ENCODE peak calls at places on chromosomes 12 and 14, in ten cellular contexts. Q is lower leg skin, W is WTC11, I is GM12878, T is adrenal gland, F is thoracic aorta, G is heart left ventricle, O is ovary, H is osteocyte, Z is upper lobe of right lung. D is an unnamed sample.
A peak's percentile ranks its signal among the peaks of the same experiment; 100 is the strongest.

GRCh38 chr12:109461846-109462766 is 15.0 kb downstream of the KCTD10 start:
- DNase-seq in Q (peak; percentile 87), W (peak; percentile 29), I (no peak), T (peak; percentile 87), F (peak; percentile 78), G (peak; percentile 87), O (peak; percentile 87), H (peak; percentile 88), Z (peak; percentile 88), D (peak; percentile 95)

GRCh38 chr14:98704441-98704840 is 567.6 kb downstream of the BCL11B start:
- DNase-seq in Q (no peak), W (no peak), I (no peak), T (no peak), F (no peak), G (no peak), O (no peak), H (no peak), Z (no peak), D (no peak)

GRCh38 chr14:53260928-53261327 is 107.8 kb upstream of the DDHD1 start:
- DNase-seq in Q (no peak), W (no peak), I (no peak), T (no peak), F (no peak), G (no peak), O (no peak), H (no peak), Z (no peak), D (no peak)

GRCh38 chr12:84661732-84662326 is 250.8 kb downstream of the SLC6A15 start:
- DNase-seq in Q (no peak), W (no peak), I (no peak), T (no peak), F (no peak), G (no peak), O (no peak), H (no peak), Z (no peak), D (no peak)

GRCh38 chr14:35374273-35374681 is 30.3 kb downstream of the NFKBIA start:
- DNase-seq in Q (peak; percentile 87), W (no peak), I (no peak), T (peak; percentile 77), F (no peak), G (no peak), O (no peak), H (no peak), Z (no peak), D (peak; percentile 85)

GRCh38 chr14:66476964-66477363 is 9.2 kb upstream of the CCDC196 start:
- DNase-seq in Q (no peak), W (no peak), I (no peak), T (no peak), F (no peak), G (no peak), O (no peak), H (no peak), Z (no peak), D (no peak)

GRCh38 chr12:50283230-50283923 is at the start of gene LIMA1:
- DNase-seq in Q (peak; percentile 88), W (peak; percentile 96), I (peak; percentile 37), T (peak; percentile 91), F (peak; percentile 49), G (peak; percentile 91), O (peak; percentile 94), H (peak; percentile 95), Z (peak; percentile 97), D (peak; percentile 94)

GRCh38 chr14:68589447-68590232 is 203.2 kb downstream of the ZFP36L1 start:
- DNase-seq in Q (peak; percentile 70), W (no peak), I (no peak), T (no peak), F (no peak), G (peak; percentile 54), O (peak; percentile 87), H (no peak), Z (no peak), D (no peak)

GRCh38 chr12:70648831-70649230 is 11.6 kb upstream of the PTPRB start:
- DNase-seq in Q (no peak), W (no peak), I (no peak), T (no peak), F (no peak), G (no peak), O (no peak), H (no peak), Z (no peak), D (no peak)

GRCh38 chr12:113462117-113462774 is 9.4 kb downstream of the LHX5 start:
- DNase-seq in Q (peak; percentile 64), W (peak; percentile 89), I (no peak), T (peak; percentile 81), F (peak; percentile 12), G (peak; percentile 69), O (peak; percentile 85), H (no peak), Z (peak; percentile 89), D (no peak)

GRCh38 chr14:105353163-105353562 is 38.6 kb downstream of the PACS2 start:
- DNase-seq in Q (no peak), W (no peak), I (no peak), T (no peak), F (no peak), G (no peak), O (no peak), H (no peak), Z (no peak), D (no peak)

GRCh38 chr14:93086441-93087055 is 29.2 kb downstream of the ITPK1 start:
- DNase-seq in Q (no peak), W (no peak), I (peak; percentile 63), T (no peak), F (no peak), G (no peak), O (no peak), H (no peak), Z (no peak), D (no peak)

GRCh38 chr12:2697057-2697456 is 97.7 kb upstream of the FKBP4 start:
- DNase-seq in Q (no peak), W (no peak), I (no peak), T (no peak), F (no peak), G (no peak), O (no peak), H (no peak), Z (no peak), D (no peak)

GRCh38 chr12:6735448-6736191 is 11.8 kb downstream of the COPS7A start:
- DNase-seq in Q (peak; percentile 76), W (peak; percentile 59), I (no peak), T (peak; percentile 68), F (no peak), G (peak; percentile 54), O (peak; percentile 79), H (no peak), Z (peak; percentile 83), D (no peak)

GRCh38 chr14:105086833-105087307 is 21.6 kb upstream of the GPR132 start:
- DNase-seq in Q (no peak), W (peak; percentile 87), I (no peak), T (peak; percentile 56), F (no peak), G (peak; percentile 78), O (peak; percentile 82), H (peak; percentile 91), Z (peak; percentile 92), D (no peak)

GRCh38 chr12:100954118-100954517 is 159.5 kb downstream of the ANO4 start:
- DNase-seq in Q (no peak), W (no peak), I (no peak), T (no peak), F (no peak), G (no peak), O (no peak), H (no peak), Z (no peak), D (no peak)

GRCh38 chr12:100951756-100952155 is 157.2 kb downstream of the ANO4 start:
- DNase-seq in Q (no peak), W (no peak), I (no peak), T (no peak), F (no peak), G (no peak), O (no peak), H (no peak), Z (no peak), D (no peak)

GRCh38 chr12:100953677-100954076 is 159.1 kb downstream of the ANO4 start:
- DNase-seq in Q (no peak), W (no peak), I (no peak), T (no peak), F (no peak), G (no peak), O (no peak), H (no peak), Z (no peak), D (no peak)

GRCh38 chr12:100955139-100955538 is 160.6 kb downstream of the ANO4 start:
- DNase-seq in Q (no peak), W (peak; percentile 21), I (no peak), T (no peak), F (peak; percentile 2), G (no peak), O (no peak), H (no peak), Z (no peak), D (peak; percentile 64)

GRCh38 chr12:100953217-100953616 is 158.6 kb downstream of the ANO4 start:
- DNase-seq in Q (no peak), W (no peak), I (no peak), T (no peak), F (no peak), G (no peak), O (no peak), H (no peak), Z (no peak), D (no peak)
- TF ChIP-seq CTCF in Q (no peak), W (no peak), I (no peak), T (no peak), F (no peak), G (no peak), O (no peak), H (no peak), Z (no peak), D (no peak)

GRCh38 chr12:132904718-132905328 is 17.4 kb upstream of the CHFR start:
- DNase-seq in Q (peak; percentile 42), W (peak; percentile 94), I (no peak), T (peak; percentile 71), F (peak; percentile 26), G (peak; percentile 79), O (peak; percentile 91), H (no peak), Z (peak; percentile 91), D (peak; percentile 90)
- TF ChIP-seq CTCF in Q (peak; percentile 13), W (peak; percentile 96), I (peak; percentile 61), T (peak; percentile 40), F (peak; percentile 82), G (peak; percentile 72), O (peak; percentile 77), H (peak; percentile 52), Z (peak; percentile 90), D (peak; percentile 73)

GRCh38 chr12:123633379-123634141 is at the start of the genes EIF2B1 and GTF2H3:
- DNase-seq in Q (peak; percentile 95), W (peak; percentile 98), I (peak; percentile 92), T (peak; percentile 96), F (peak; percentile 89), G (peak; percentile 95), O (peak; percentile 98), H (peak; percentile 97), Z (peak; percentile 98), D (peak; percentile 98)
- TF ChIP-seq CTCF in Q (no peak), W (no peak), I (no peak), T (no peak), F (no peak), G (no peak), O (no peak), H (no peak), Z (no peak), D (no peak)

DNA sequence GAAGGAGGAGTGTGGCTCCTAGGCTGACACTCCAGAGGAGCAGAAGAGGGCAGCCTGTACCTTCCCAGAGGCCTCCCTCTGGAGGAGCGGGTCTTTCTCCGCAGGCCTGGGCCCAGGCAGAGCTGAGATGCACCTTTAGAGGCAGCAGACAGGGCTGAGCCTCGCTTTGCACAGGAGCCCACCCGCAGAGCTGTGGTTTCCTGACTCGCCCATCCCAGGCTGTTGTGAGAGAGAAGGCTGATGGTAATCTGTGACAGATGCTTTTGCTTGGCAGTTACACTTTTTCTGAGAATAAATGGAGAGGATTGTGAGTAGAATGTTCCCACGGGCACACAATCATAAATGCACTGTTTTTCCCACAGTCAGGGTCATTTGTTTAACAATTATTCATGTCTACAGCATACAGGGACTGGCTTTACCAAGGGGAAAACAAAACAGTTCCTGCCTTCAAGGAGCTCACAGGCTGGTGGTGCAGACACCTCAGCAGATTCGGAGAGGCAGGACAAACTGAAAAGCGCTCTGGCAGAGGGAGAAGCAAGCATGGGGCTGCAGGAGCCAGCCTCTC is 13.9 kb downstream of the EVL start:
- DNase-seq in Q (no peak), W (peak; percentile 56), I (no peak), T (no peak), F (no peak), G (no peak), O (no peak), H (peak; percentile 87), Z (no peak), D (no peak)
- TF ChIP-seq CTCF in Q (no peak), W (no peak), I (no peak), T (no peak), F (no peak), G (no peak), O (no peak), H (peak; percentile 45), Z (no peak), D (no peak)